ENCODE peak calls at places on chromosomes 16 and 17, in four cellular contexts. One of them, this sample, is unnamed.

GRCh38 chr16:88385831-88386815 is 3.4 kb downstream of the ZNF469 start:
- DNase-seq in left ventricle myocardium inferior: peak
- DNase-seq in progenitor cell of endocrine pancreas: no peak
- DNase-seq in fibroblast of lung: no peak
- DNase-seq in this sample: no peak

GRCh38 chr16:27470567-27471431 is 68.8 kb downstream of the IL21R start:
- DNase-seq in progenitor cell of endocrine pancreas: no peak
- DNase-seq in fibroblast of lung: peak
- DNase-seq in left ventricle myocardium inferior: no peak
- DNase-seq in this sample: peak

GRCh38 chr16:4792951-4793513 is 2.1 kb upstream of the SMIM22 start:
- DNase-seq in progenitor cell of endocrine pancreas: no peak
- DNase-seq in fibroblast of lung: no peak
- DNase-seq in left ventricle myocardium inferior: no peak
- DNase-seq in this sample: no peak

GRCh38 chr17:27573971-27574525 is 56.9 kb upstream of the LGALS9 start:
- DNase-seq in fibroblast of lung: peak
- DNase-seq in progenitor cell of endocrine pancreas: no peak
- DNase-seq in left ventricle myocardium inferior: no peak
- DNase-seq in this sample: peak

GRCh38 chr17:59761385-59762021 is 54.0 kb downstream of the VMP1 start:
- DNase-seq in left ventricle myocardium inferior: no peak
- DNase-seq in fibroblast of lung: peak
- DNase-seq in progenitor cell of endocrine pancreas: no peak
- DNase-seq in this sample: no peak

GRCh38 chr17:7885357-7886226 is 3.0 kb upstream of the CHD3 start:
- DNase-seq in left ventricle myocardium inferior: peak
- DNase-seq in fibroblast of lung: peak
- DNase-seq in progenitor cell of endocrine pancreas: peak
- DNase-seq in this sample: peak

GRCh38 chr17:27861979-27862378 is 31.2 kb downstream of the LYRM9 start:
- DNase-seq in fibroblast of lung: no peak
- DNase-seq in left ventricle myocardium inferior: no peak
- DNase-seq in progenitor cell of endocrine pancreas: no peak
- DNase-seq in this sample: peak

GRCh38 chr16:52068447-52069074 is 478.4 kb downstream of the TOX3 start:
- DNase-seq in progenitor cell of endocrine pancreas: peak
- DNase-seq in fibroblast of lung: peak
- DNase-seq in left ventricle myocardium inferior: no peak
- DNase-seq in this sample: peak

GRCh38 chr17:15101175-15101574 is 164.0 kb downstream of the PMP22 start:
- DNase-seq in left ventricle myocardium inferior: no peak
- DNase-seq in progenitor cell of endocrine pancreas: no peak
- DNase-seq in fibroblast of lung: no peak
- DNase-seq in this sample: no peak

GRCh38 chr17:78081551-78081950 is 47.0 kb downstream of the TMC6 start:
- DNase-seq in left ventricle myocardium inferior: no peak
- DNase-seq in progenitor cell of endocrine pancreas: no peak
- DNase-seq in fibroblast of lung: no peak
- DNase-seq in this sample: no peak

GRCh38 chr16:626787-627457 is 3.9 kb upstream of the WFIKKN1 start:
- DNase-seq in left ventricle myocardium inferior: no peak
- DNase-seq in progenitor cell of endocrine pancreas: no peak
- DNase-seq in fibroblast of lung: peak
- DNase-seq in this sample: peak

GRCh38 chr16:80570106-80570478 is 29.3 kb downstream of the DYNLRB2 start:
- DNase-seq in progenitor cell of endocrine pancreas: no peak
- DNase-seq in left ventricle myocardium inferior: no peak
- DNase-seq in fibroblast of lung: peak
- DNase-seq in this sample: peak

GRCh38 chr17:66518677-66519076 is 216.3 kb downstream of the PRKCA start:
- DNase-seq in left ventricle myocardium inferior: no peak
- DNase-seq in fibroblast of lung: no peak
- DNase-seq in progenitor cell of endocrine pancreas: no peak
- DNase-seq in this sample: no peak

GRCh38 chr17:62689441-62690167 is 62.1 kb downstream of the MRC2 start:
- DNase-seq in left ventricle myocardium inferior: no peak
- DNase-seq in progenitor cell of endocrine pancreas: no peak
- DNase-seq in fibroblast of lung: no peak
- DNase-seq in this sample: no peak

GRCh38 chr16:22220076-22220453 is 14.0 kb downstream of the EEF2K start:
- DNase-seq in progenitor cell of endocrine pancreas: no peak
- DNase-seq in left ventricle myocardium inferior: peak
- DNase-seq in fibroblast of lung: peak
- DNase-seq in this sample: no peak

GRCh38 chr17:77436058-77436442 is 295.3 kb downstream of the SEC14L1 start:
- DNase-seq in progenitor cell of endocrine pancreas: no peak
- DNase-seq in fibroblast of lung: peak
- DNase-seq in left ventricle myocardium inferior: peak
- DNase-seq in this sample: no peak

GRCh38 chr16:86789621-86790051 is 211.3 kb downstream of the FOXL1 start:
- DNase-seq in fibroblast of lung: no peak
- DNase-seq in progenitor cell of endocrine pancreas: no peak
- DNase-seq in left ventricle myocardium inferior: no peak
- DNase-seq in this sample: no peak

GRCh38 chr17:78342438-78343098 is 17.3 kb downstream of the SOCS3 start:
- DNase-seq in progenitor cell of endocrine pancreas: no peak
- DNase-seq in left ventricle myocardium inferior: peak
- DNase-seq in fibroblast of lung: peak
- DNase-seq in this sample: peak

GRCh38 chr17:31744541-31744951 is 114.5 kb downstream of the COPRS start:
- DNase-seq in progenitor cell of endocrine pancreas: no peak
- DNase-seq in fibroblast of lung: peak
- DNase-seq in left ventricle myocardium inferior: no peak
- DNase-seq in this sample: no peak

GRCh38 chr16:86982347-86982596 is 334.9 kb downstream of the C16orf95 start:
- DNase-seq in left ventricle myocardium inferior: no peak
- DNase-seq in progenitor cell of endocrine pancreas: no peak
- DNase-seq in fibroblast of lung: no peak
- DNase-seq in this sample: no peak

GRCh38 chr16:83336630-83337029 is 471.1 kb upstream of the HSBP1 start:
- DNase-seq in progenitor cell of endocrine pancreas: no peak
- DNase-seq in fibroblast of lung: peak
- DNase-seq in left ventricle myocardium inferior: no peak
- DNase-seq in this sample: peak

GRCh38 chr17:2792541-2793169 is 3.6 kb upstream of the RAP1GAP2 start:
- DNase-seq in left ventricle myocardium inferior: no peak
- DNase-seq in progenitor cell of endocrine pancreas: no peak
- DNase-seq in fibroblast of lung: no peak
- DNase-seq in this sample: no peak

GRCh38 chr16:81745704-81746558 is 33.2 kb upstream of the PLCG2 start:
- DNase-seq in left ventricle myocardium inferior: peak
- DNase-seq in progenitor cell of endocrine pancreas: peak
- DNase-seq in fibroblast of lung: peak
- DNase-seq in this sample: peak

GRCh38 chr17:82876149-82876548 is 36.3 kb upstream of the ZNF750 start:
- DNase-seq in left ventricle myocardium inferior: no peak
- DNase-seq in progenitor cell of endocrine pancreas: no peak
- DNase-seq in fibroblast of lung: peak
- DNase-seq in this sample: peak

GRCh38 chr17:82878545-82878944 is 38.7 kb upstream of the ZNF750 start:
- DNase-seq in left ventricle myocardium inferior: peak
- DNase-seq in fibroblast of lung: no peak
- DNase-seq in progenitor cell of endocrine pancreas: no peak
- DNase-seq in this sample: no peak

GRCh38 chr17:82875418-82875856 is 35.6 kb upstream of the ZNF750 start:
- DNase-seq in left ventricle myocardium inferior: no peak
- DNase-seq in progenitor cell of endocrine pancreas: peak
- DNase-seq in fibroblast of lung: no peak
- DNase-seq in this sample: peak

GRCh38 chr17:82879241-82879640 is 39.4 kb upstream of the ZNF750 start:
- DNase-seq in progenitor cell of endocrine pancreas: no peak
- DNase-seq in left ventricle myocardium inferior: peak
- DNase-seq in fibroblast of lung: no peak
- DNase-seq in this sample: no peak

GRCh38 chr17:82876602-82877391 is 37.0 kb upstream of the ZNF750 start:
- DNase-seq in fibroblast of lung: peak
- DNase-seq in left ventricle myocardium inferior: peak
- DNase-seq in progenitor cell of endocrine pancreas: peak
- DNase-seq in this sample: peak
- TF ChIP-seq CTCF in fibroblast of lung: peak
- TF ChIP-seq CTCF in left ventricle myocardium inferior: peak
- TF ChIP-seq CTCF in progenitor cell of endocrine pancreas: peak
- TF ChIP-seq CTCF in this sample: peak

GRCh38 chr17:48261297-48261880 is 153.8 kb downstream of the SNX11 start:
- DNase-seq in progenitor cell of endocrine pancreas: no peak
- DNase-seq in left ventricle myocardium inferior: no peak
- DNase-seq in fibroblast of lung: peak
- DNase-seq in this sample: peak
- TF ChIP-seq CTCF in progenitor cell of endocrine pancreas: peak
- TF ChIP-seq CTCF in left ventricle myocardium inferior: peak
- TF ChIP-seq CTCF in fibroblast of lung: peak
- TF ChIP-seq CTCF in this sample: peak

DNA sequence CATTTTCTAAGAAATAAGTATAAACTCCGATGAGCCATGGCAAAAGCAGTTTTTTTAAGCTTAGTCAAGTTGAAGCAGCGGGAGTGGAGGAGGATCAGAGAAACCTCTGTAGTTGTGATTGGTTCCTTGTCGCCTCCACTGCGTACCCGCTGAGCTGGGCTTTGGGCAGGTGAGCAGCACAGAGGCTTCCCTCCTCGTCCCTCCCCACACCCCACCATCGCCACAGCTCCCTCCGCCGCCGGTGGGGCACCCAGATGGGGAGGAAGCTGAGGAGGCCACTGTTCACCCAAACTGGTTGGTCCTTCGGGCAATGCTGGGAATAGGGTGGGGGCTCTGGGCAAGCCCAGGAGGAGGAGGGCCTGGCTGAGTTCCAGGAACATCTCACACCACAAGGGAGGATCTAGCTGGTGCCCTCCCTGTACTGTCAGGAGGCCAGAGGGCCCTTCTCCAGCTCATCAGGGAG is 5.2 kb upstream of the MRPL38 start:
- DNase-seq in left ventricle myocardium inferior: no peak
- DNase-seq in fibroblast of lung: peak
- DNase-seq in progenitor cell of endocrine pancreas: no peak
- DNase-seq in this sample: peak
- TF ChIP-seq CTCF in left ventricle myocardium inferior: no peak
- TF ChIP-seq CTCF in fibroblast of lung: no peak
- TF ChIP-seq CTCF in progenitor cell of endocrine pancreas: no peak
- TF ChIP-seq CTCF in this sample: no peak

GRCh38 chr16:11354733-11355574 is 9.7 kb downstream of the RMI2 start:
- DNase-seq in fibroblast of lung: peak
- DNase-seq in progenitor cell of endocrine pancreas: no peak
- DNase-seq in left ventricle myocardium inferior: no peak
- DNase-seq in this sample: no peak
- TF ChIP-seq CTCF in fibroblast of lung: no peak
- TF ChIP-seq CTCF in progenitor cell of endocrine pancreas: no peak
- TF ChIP-seq CTCF in left ventricle myocardium inferior: no peak
- TF ChIP-seq CTCF in this sample: no peak

GRCh38 chr17:19336938-19337711 is 25.4 kb downstream of the B9D1 start:
- DNase-seq in left ventricle myocardium inferior: peak
- DNase-seq in fibroblast of lung: no peak
- DNase-seq in progenitor cell of endocrine pancreas: no peak
- DNase-seq in this sample: no peak
- TF ChIP-seq CTCF in left ventricle myocardium inferior: peak
- TF ChIP-seq CTCF in fibroblast of lung: peak
- TF ChIP-seq CTCF in progenitor cell of endocrine pancreas: no peak
- TF ChIP-seq CTCF in this sample: no peak

DNA sequence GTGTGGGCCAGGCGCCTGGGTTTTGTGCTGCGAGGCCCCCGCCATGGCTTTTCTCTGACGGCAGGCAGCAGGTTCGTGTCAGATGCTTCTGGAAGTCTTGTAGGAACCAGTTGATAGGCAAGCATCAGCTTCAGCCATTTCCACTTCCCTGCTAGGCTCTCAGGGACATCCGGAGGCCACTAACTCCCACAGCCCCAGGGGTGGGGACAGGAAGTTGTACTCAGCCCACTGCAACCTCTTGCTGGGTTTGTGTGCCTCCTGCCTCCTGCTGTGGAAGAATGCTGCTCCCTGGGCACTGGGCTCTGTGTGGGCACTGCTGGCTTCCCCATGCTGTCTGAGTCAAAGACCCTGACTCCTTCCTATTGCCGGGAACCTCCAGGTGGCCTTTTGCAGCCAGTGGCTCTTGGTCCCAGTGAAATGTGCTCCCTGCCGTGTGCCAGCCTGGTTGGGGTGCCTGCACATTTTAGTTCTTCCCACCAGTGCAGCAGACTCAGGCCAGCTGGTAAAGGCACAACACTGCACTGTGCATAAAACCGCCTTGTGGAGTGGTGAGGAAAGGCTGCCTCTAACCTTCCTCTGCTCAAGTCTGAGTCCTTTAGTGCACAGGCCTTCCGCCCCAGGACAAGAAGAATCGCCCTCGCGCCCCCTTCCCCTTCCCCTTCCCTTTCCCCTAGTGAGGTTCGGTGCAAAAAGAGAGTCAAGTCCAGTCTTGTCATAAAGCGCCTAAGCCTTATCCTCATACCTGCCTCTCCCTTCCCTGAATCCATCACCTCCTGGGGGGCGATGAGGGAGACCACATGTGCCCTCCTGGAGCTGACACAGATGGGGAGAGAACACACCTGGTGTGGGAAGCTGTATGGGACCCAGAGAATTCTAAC is 16.6 kb downstream of the LDHD start:
- DNase-seq in fibroblast of lung: no peak
- DNase-seq in progenitor cell of endocrine pancreas: no peak
- DNase-seq in left ventricle myocardium inferior: no peak
- DNase-seq in this sample: no peak
- TF ChIP-seq CTCF in fibroblast of lung: no peak
- TF ChIP-seq CTCF in progenitor cell of endocrine pancreas: no peak
- TF ChIP-seq CTCF in left ventricle myocardium inferior: peak
- TF ChIP-seq CTCF in this sample: no peak

This sample was measured in MCF 10A.